ENCODE peak calls at places on chromosomes 5 and 9, in five cellular contexts. Q is T-helper 2 cell, A is iPS-NIHi11, J is NCI-H187, X is AG08395. B is an unnamed sample.

GRCh38 chr9:104682642-104683041 is 11.7 kb upstream of the OR13D1 start:
- DNase-seq in J (peak), Q (no peak), A (peak), X (peak), B (peak)

GRCh38 chr5:32283539-32284377 is 29.0 kb downstream of the MTMR12 start:
- DNase-seq in A (no peak), Q (no peak), J (no peak), X (peak), B (no peak)

GRCh38 chr5:160930361-160930760 is 78.3 kb upstream of the ATP10B start:
- DNase-seq in X (peak), Q (no peak), J (no peak), A (peak), B (no peak)

GRCh38 chr9:80561526-80561925 is 989.8 kb downstream of the TLE4 start:
- DNase-seq in A (no peak), J (no peak), Q (no peak), X (no peak), B (no peak)

GRCh38 chr5:57741326-57741725 is 258.7 kb upstream of the ACTBL2 start:
- DNase-seq in J (no peak), A (no peak), X (no peak), Q (no peak), B (no peak)

GRCh38 chr5:124876564-124876963 is 130.1 kb upstream of the ZNF608 start:
- DNase-seq in J (no peak), A (no peak), Q (no peak), X (no peak), B (no peak)

GRCh38 chr5:139148306-139148705 is 49.9 kb downstream of the SIL1 start:
- DNase-seq in X (no peak), Q (no peak), J (no peak), A (no peak), B (no peak)

GRCh38 chr5:127934791-127935256 is 148.7 kb upstream of the SLC12A2 start:
- DNase-seq in Q (no peak), J (peak), X (peak), A (peak), B (peak)

GRCh38 chr9:755454-756381 is 85.8 kb upstream of the DMRT1 start:
- DNase-seq in J (no peak), Q (no peak), A (peak), X (peak), B (no peak)

GRCh38 chr5:45622365-45622764 is 73.8 kb downstream of the HCN1 start:
- DNase-seq in X (no peak), Q (no peak), A (no peak), J (no peak), B (no peak)

GRCh38 chr5:175805256-175806011 is 65.9 kb upstream of the CPLX2 start:
- DNase-seq in Q (no peak), A (no peak), J (no peak), X (no peak), B (no peak)

GRCh38 chr9:132474253-132474652 is 64.2 kb downstream of the CFAP77 start:
- DNase-seq in A (no peak), Q (no peak), X (no peak), J (no peak), B (no peak)

GRCh38 chr9:99778829-99779228 is 42.9 kb upstream of the NR4A3 start:
- DNase-seq in A (no peak), J (no peak), X (no peak), Q (no peak), B (no peak)

GRCh38 chr5:110832683-110833082 is 93.9 kb downstream of the SLC25A46 start:
- DNase-seq in A (no peak), J (no peak), Q (no peak), X (no peak), B (no peak)

GRCh38 chr5:43050384-43050783 is 10.3 kb upstream of the ANXA2R start:
- DNase-seq in A (no peak), X (no peak), J (no peak), Q (no peak), B (no peak)

GRCh38 chr5:17223375-17224185 is 6.1 kb downstream of the BASP1 start:
- DNase-seq in A (no peak), Q (no peak), X (no peak), J (no peak), B (no peak)

GRCh38 chr9:94511134-94511942 is 43.5 kb upstream of the PCAT7 start:
- DNase-seq in A (no peak), J (no peak), Q (no peak), X (no peak), B (no peak)

GRCh38 chr9:31304576-31304975 is 1079.9 kb upstream of the ACO1 start:
- DNase-seq in X (no peak), Q (no peak), A (no peak), J (no peak), B (no peak)

GRCh38 chr9:4973246-4973645 is 11.8 kb upstream of the JAK2 start:
- DNase-seq in A (no peak), J (no peak), X (no peak), Q (no peak), B (no peak)

B was measured in NCI-H1436.